ENCODE peak calls at places on chromosomes 4 and X, in eight cellular contexts. One of them, this sample, is unnamed.
A peak's percentile ranks its signal among the peaks of the same experiment; 100 is the strongest.

GRCh38 chr4:164888096-164888495 is 11.1 kb downstream of the APELA start:
- DNase-seq in lower lobe of right lung: no peak
- DNase-seq in SJSA1: no peak
- DNase-seq in psoas muscle: no peak
- DNase-seq in cardiac muscle cell: no peak
- DNase-seq in GM23248: no peak
- DNase-seq in foreskin fibroblast: no peak
- DNase-seq in effector memory CD4-positive, alpha-beta T cell: no peak
- DNase-seq in this sample: no peak

GRCh38 chrX:153599192-153600031 is 473 bp upstream of the CCNQ start:
- DNase-seq in lower lobe of right lung: peak; percentile 93
- DNase-seq in SJSA1: peak; percentile 85
- DNase-seq in psoas muscle: peak; percentile 95
- DNase-seq in cardiac muscle cell: peak; percentile 88
- DNase-seq in GM23248: peak; percentile 90
- DNase-seq in foreskin fibroblast: peak; percentile 95
- DNase-seq in effector memory CD4-positive, alpha-beta T cell: peak; percentile 81
- DNase-seq in this sample: peak; percentile 87

GRCh38 chrX:46236411-46236810 is 308.8 kb downstream of the ZNF674 start:
- DNase-seq in lower lobe of right lung: no peak
- DNase-seq in SJSA1: no peak
- DNase-seq in psoas muscle: no peak
- DNase-seq in cardiac muscle cell: no peak
- DNase-seq in GM23248: no peak
- DNase-seq in foreskin fibroblast: peak; percentile 26
- DNase-seq in effector memory CD4-positive, alpha-beta T cell: no peak
- DNase-seq in this sample: no peak

GRCh38 chr4:29046166-29046565 is 1674.0 kb upstream of the PCDH7 start:
- DNase-seq in lower lobe of right lung: no peak
- DNase-seq in SJSA1: no peak
- DNase-seq in psoas muscle: no peak
- DNase-seq in cardiac muscle cell: no peak
- DNase-seq in GM23248: peak; percentile 25
- DNase-seq in foreskin fibroblast: peak; percentile 1
- DNase-seq in effector memory CD4-positive, alpha-beta T cell: no peak
- DNase-seq in this sample: no peak

GRCh38 chr4:15893967-15894366 is 44.6 kb downstream of the FGFBP1 start:
- DNase-seq in lower lobe of right lung: no peak
- DNase-seq in SJSA1: peak; percentile 70
- DNase-seq in psoas muscle: no peak
- DNase-seq in cardiac muscle cell: no peak
- DNase-seq in GM23248: peak; percentile 96
- DNase-seq in foreskin fibroblast: peak; percentile 61
- DNase-seq in effector memory CD4-positive, alpha-beta T cell: no peak
- DNase-seq in this sample: no peak

GRCh38 chr4:183823394-183823793 is 81.7 kb upstream of the STOX2 start:
- DNase-seq in lower lobe of right lung: no peak
- DNase-seq in SJSA1: no peak
- DNase-seq in psoas muscle: peak; percentile 78
- DNase-seq in cardiac muscle cell: no peak
- DNase-seq in GM23248: peak; percentile 52
- DNase-seq in foreskin fibroblast: peak; percentile 12
- DNase-seq in effector memory CD4-positive, alpha-beta T cell: no peak
- DNase-seq in this sample: no peak

GRCh38 chr4:145619639-145619996 is 433 bp downstream of the MMAA start:
- DNase-seq in lower lobe of right lung: peak; percentile 60
- DNase-seq in SJSA1: no peak
- DNase-seq in psoas muscle: peak; percentile 56
- DNase-seq in cardiac muscle cell: peak; percentile 31
- DNase-seq in GM23248: peak; percentile 78
- DNase-seq in foreskin fibroblast: peak; percentile 52
- DNase-seq in effector memory CD4-positive, alpha-beta T cell: peak; percentile 16
- DNase-seq in this sample: peak; percentile 17

GRCh38 chrX:129230850-129231512 is 292.3 kb downstream of the SMARCA1 start:
- DNase-seq in lower lobe of right lung: no peak
- DNase-seq in SJSA1: no peak
- DNase-seq in psoas muscle: no peak
- DNase-seq in cardiac muscle cell: peak; percentile 81
- DNase-seq in GM23248: no peak
- DNase-seq in foreskin fibroblast: no peak
- DNase-seq in effector memory CD4-positive, alpha-beta T cell: no peak
- DNase-seq in this sample: no peak

GRCh38 chrX:121000589-121000988 is 15.0 kb upstream of the CT47A1 start:
- DNase-seq in lower lobe of right lung: no peak
- DNase-seq in SJSA1: no peak
- DNase-seq in psoas muscle: no peak
- DNase-seq in cardiac muscle cell: no peak
- DNase-seq in GM23248: peak; percentile 19
- DNase-seq in foreskin fibroblast: peak; percentile 12
- DNase-seq in effector memory CD4-positive, alpha-beta T cell: no peak
- DNase-seq in this sample: no peak

GRCh38 chr4:175419120-175419774 is 392.8 kb downstream of the GPM6A start:
- DNase-seq in lower lobe of right lung: no peak
- DNase-seq in SJSA1: peak; percentile 67
- DNase-seq in psoas muscle: no peak
- DNase-seq in cardiac muscle cell: no peak
- DNase-seq in GM23248: peak; percentile 96
- DNase-seq in foreskin fibroblast: peak; percentile 86
- DNase-seq in effector memory CD4-positive, alpha-beta T cell: no peak
- DNase-seq in this sample: no peak

GRCh38 chr4:112005027-112005426 is 140.2 kb upstream of the FAM241A start:
- DNase-seq in lower lobe of right lung: no peak
- DNase-seq in SJSA1: no peak
- DNase-seq in psoas muscle: no peak
- DNase-seq in cardiac muscle cell: no peak
- DNase-seq in GM23248: no peak
- DNase-seq in foreskin fibroblast: no peak
- DNase-seq in effector memory CD4-positive, alpha-beta T cell: no peak
- DNase-seq in this sample: no peak
- H3K4me3 ChIP-seq in lower lobe of right lung: no peak overlapping the region
- H3K4me3 ChIP-seq in SJSA1: no peak overlapping the region
- H3K4me3 ChIP-seq in psoas muscle: no peak overlapping the region
- H3K4me3 ChIP-seq in cardiac muscle cell: no peak overlapping the region
- H3K4me3 ChIP-seq in GM23248: no peak overlapping the region
- H3K4me3 ChIP-seq in foreskin fibroblast: no peak overlapping the region
- H3K4me3 ChIP-seq in effector memory CD4-positive, alpha-beta T cell: no peak overlapping the region
- H3K4me3 ChIP-seq in this sample: no peak overlapping the region

GRCh38 chr4:7936963-7937362 is 2.7 kb downstream of the AFAP1 start:
- DNase-seq in lower lobe of right lung: no peak
- DNase-seq in SJSA1: no peak
- DNase-seq in psoas muscle: no peak
- DNase-seq in cardiac muscle cell: no peak
- DNase-seq in GM23248: peak; percentile 35
- DNase-seq in foreskin fibroblast: no peak
- DNase-seq in effector memory CD4-positive, alpha-beta T cell: no peak
- DNase-seq in this sample: no peak
- H3K4me3 ChIP-seq in lower lobe of right lung: no peak overlapping the region
- H3K4me3 ChIP-seq in SJSA1: no peak overlapping the region
- H3K4me3 ChIP-seq in psoas muscle: no peak overlapping the region
- H3K4me3 ChIP-seq in cardiac muscle cell: no peak overlapping the region
- H3K4me3 ChIP-seq in GM23248: peak overlapping the region; percentile 93
- H3K4me3 ChIP-seq in foreskin fibroblast: peak overlapping the region; percentile 75
- H3K4me3 ChIP-seq in effector memory CD4-positive, alpha-beta T cell: no peak overlapping the region
- H3K4me3 ChIP-seq in this sample: no peak overlapping the region

GRCh38 chr4:173509031-173510001 is 20.7 kb downstream of the HAND2 start:
- DNase-seq in lower lobe of right lung: no peak
- DNase-seq in SJSA1: no peak
- DNase-seq in psoas muscle: no peak
- DNase-seq in cardiac muscle cell: peak; percentile 44
- DNase-seq in GM23248: peak; percentile 86
- DNase-seq in foreskin fibroblast: peak; percentile 84
- DNase-seq in effector memory CD4-positive, alpha-beta T cell: no peak
- DNase-seq in this sample: no peak
- H3K4me3 ChIP-seq in lower lobe of right lung: peak overlapping the region; percentile 55
- H3K4me3 ChIP-seq in SJSA1: no peak overlapping the region
- H3K4me3 ChIP-seq in psoas muscle: peak overlapping the region; percentile 60
- H3K4me3 ChIP-seq in cardiac muscle cell: peak overlapping the region; percentile 27
- H3K4me3 ChIP-seq in GM23248: peak overlapping the region; percentile 88
- H3K4me3 ChIP-seq in foreskin fibroblast: peak overlapping the region; percentile 53
- H3K4me3 ChIP-seq in effector memory CD4-positive, alpha-beta T cell: peak overlapping the region; percentile 66
- H3K4me3 ChIP-seq in this sample: peak overlapping the region; percentile 20

DNA sequence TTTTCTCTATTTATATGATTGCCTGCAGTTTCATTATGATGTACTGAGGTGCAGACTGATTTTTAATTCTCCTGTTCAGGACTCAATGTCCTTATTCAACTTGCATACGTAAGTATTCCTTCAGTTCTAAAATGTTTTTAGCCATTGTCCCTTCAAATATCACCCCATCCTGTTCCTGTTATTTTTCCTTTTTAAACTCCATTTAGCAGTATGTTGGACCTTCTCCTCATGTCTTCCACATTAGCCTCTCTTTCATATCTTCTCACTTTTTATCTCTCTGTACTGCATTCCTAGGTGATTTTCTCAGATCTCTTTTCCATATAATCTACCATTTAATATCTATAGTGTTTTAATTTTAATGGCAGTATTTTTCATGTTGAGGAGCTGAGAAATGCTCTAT is 317.7 kb downstream of the NR3C2 start:
- DNase-seq in lower lobe of right lung: no peak
- DNase-seq in SJSA1: no peak
- DNase-seq in psoas muscle: no peak
- DNase-seq in cardiac muscle cell: no peak
- DNase-seq in GM23248: no peak
- DNase-seq in foreskin fibroblast: no peak
- DNase-seq in effector memory CD4-positive, alpha-beta T cell: no peak
- DNase-seq in this sample: no peak
- H3K4me3 ChIP-seq in lower lobe of right lung: no peak overlapping the region
- H3K4me3 ChIP-seq in SJSA1: no peak overlapping the region
- H3K4me3 ChIP-seq in psoas muscle: no peak overlapping the region
- H3K4me3 ChIP-seq in cardiac muscle cell: no peak overlapping the region
- H3K4me3 ChIP-seq in GM23248: no peak overlapping the region
- H3K4me3 ChIP-seq in foreskin fibroblast: no peak overlapping the region
- H3K4me3 ChIP-seq in effector memory CD4-positive, alpha-beta T cell: no peak overlapping the region
- H3K4me3 ChIP-seq in this sample: no peak overlapping the region

DNA sequence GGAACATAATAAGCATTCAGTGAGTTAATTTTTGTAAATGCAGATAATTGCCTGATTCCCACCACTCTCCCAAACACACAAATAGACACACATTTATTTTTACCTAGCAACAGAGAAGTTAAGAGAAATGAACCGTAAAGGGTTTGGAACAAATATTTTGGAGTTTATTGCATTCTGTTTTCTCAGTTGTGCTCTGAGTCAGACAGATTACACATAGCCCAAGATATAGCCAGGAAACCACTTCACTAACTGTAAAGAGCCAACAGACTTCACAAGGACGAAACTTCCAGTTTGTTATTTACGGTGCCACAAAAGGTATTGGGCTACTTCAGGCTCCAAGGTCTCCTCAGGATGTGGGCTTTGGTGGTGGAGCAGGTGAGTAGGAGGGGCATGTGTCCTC is 217.0 kb downstream of the BMPR1B start:
- DNase-seq in lower lobe of right lung: no peak
- DNase-seq in SJSA1: no peak
- DNase-seq in psoas muscle: no peak
- DNase-seq in cardiac muscle cell: no peak
- DNase-seq in GM23248: peak; percentile 82
- DNase-seq in foreskin fibroblast: peak; percentile 42
- DNase-seq in effector memory CD4-positive, alpha-beta T cell: no peak
- DNase-seq in this sample: no peak
- H3K4me3 ChIP-seq in lower lobe of right lung: no peak overlapping the region
- H3K4me3 ChIP-seq in SJSA1: no peak overlapping the region
- H3K4me3 ChIP-seq in psoas muscle: no peak overlapping the region
- H3K4me3 ChIP-seq in cardiac muscle cell: no peak overlapping the region
- H3K4me3 ChIP-seq in GM23248: peak overlapping the region; percentile 61
- H3K4me3 ChIP-seq in foreskin fibroblast: no peak overlapping the region
- H3K4me3 ChIP-seq in effector memory CD4-positive, alpha-beta T cell: no peak overlapping the region
- H3K4me3 ChIP-seq in this sample: no peak overlapping the region

This sample was measured in CD8-positive, alpha-beta memory T cell.